ENCODE peak calls at places on chromosomes 12 and 14, in five cellular contexts. A is stomach; K is heart right ventricle; M is ovary; S is CD8-positive, alpha-beta T cell. J is an unnamed sample.

GRCh38 chr14:68016243-68016914 is 196.8 kb downstream of the RAD51B start:
- DNase-seq in A (no peak), K (no peak), M (no peak), S (no peak), J (no peak)

GRCh38 chr12:76637807-76638206 is 78.2 kb upstream of the OSBPL8 start:
- DNase-seq in A (no peak), K (no peak), M (no peak), S (no peak), J (no peak)

GRCh38 chr12:104764225-104765073 is 193.6 kb downstream of the SLC41A2 start:
- DNase-seq in A (no peak), K (no peak), M (no peak), S (no peak), J (no peak)

GRCh38 chr12:30610718-30611117 is 85.0 kb downstream of the IPO8 start:
- DNase-seq in A (no peak), K (no peak), M (no peak), S (no peak), J (no peak)

GRCh38 chr14:101965145-101965531 is 765 bp downstream of the DYNC1H1 start:
- DNase-seq in A (peak; percentile 71), K (peak; percentile 69), M (peak; percentile 71), S (peak; percentile 68), J (peak; percentile 78)

GRCh38 chr14:20327005-20327869 is 5.8 kb downstream of the CCNB1IP1 start:
- DNase-seq in A (no peak), K (peak; percentile 46), M (no peak), S (no peak), J (no peak)

GRCh38 chr14:88248606-88249005 is 74.5 kb downstream of the KCNK10 start:
- DNase-seq in A (no peak), K (no peak), M (no peak), S (no peak), J (no peak)

GRCh38 chr12:65825573-65826512 is 1.6 kb downstream of the HMGA2 start:
- DNase-seq in A (peak; percentile 45), K (peak; percentile 4), M (peak; percentile 42), S (no peak), J (peak; percentile 27)

GRCh38 chr12:27622436-27623185 is 73.6 kb upstream of the REP15 start:
- DNase-seq in A (no peak), K (no peak), M (no peak), S (no peak), J (no peak)

GRCh38 chr12:69570545-69571399 is 14.5 kb upstream of the CCT2 start:
- DNase-seq in A (peak; percentile 49), K (peak; percentile 56), M (no peak), S (peak; percentile 59), J (no peak)

GRCh38 chr14:60931206-60931605 is 49.7 kb downstream of the TRMT5 start:
- DNase-seq in A (no peak), K (no peak), M (no peak), S (no peak), J (no peak)

GRCh38 chr14:70808023-70808401 is 1.3 kb downstream of the MAP3K9 start:
- DNase-seq in A (peak; percentile 56), K (no peak), M (no peak), S (peak; percentile 75), J (no peak)

GRCh38 chr12:103571286-103571685 is 15.8 kb upstream of the STAB2 start:
- DNase-seq in A (peak; percentile 51), K (peak; percentile 19), M (no peak), S (no peak), J (peak; percentile 60)

GRCh38 chr14:106204063-106204462 is 677.7 kb downstream of the TMEM121 start:
- DNase-seq in A (no peak), K (no peak), M (no peak), S (no peak), J (no peak)

GRCh38 chr12:101298426-101298825 is 18.5 kb downstream of the UTP20 start:
- DNase-seq in A (no peak), K (no peak), M (no peak), S (no peak), J (no peak)

GRCh38 chr12:115710104-115710564 is 567.4 kb downstream of the MED13L start:
- DNase-seq in A (no peak), K (peak; percentile 34), M (no peak), S (no peak), J (no peak)

GRCh38 chr12:121452356-121453021 is 52.6 kb downstream of the RNF34 start:
- DNase-seq in A (no peak), K (no peak), M (peak; percentile 52), S (no peak), J (no peak)

GRCh38 chr12:119988788-119989618 is at the start of gene BICDL1:
- DNase-seq in A (peak; percentile 97), K (peak; percentile 12), M (peak; percentile 61), S (peak; percentile 99), J (peak; percentile 85)

GRCh38 chr14:55951366-55952206 is 166.6 kb upstream of the PELI2 start:
- DNase-seq in A (no peak), K (no peak), M (no peak), S (no peak), J (no peak)

GRCh38 chr12:15774819-15775218 is 14.4 kb downstream of the EPS8 start:
- DNase-seq in A (no peak), K (no peak), M (no peak), S (no peak), J (no peak)

GRCh38 chr12:98948566-98948965 is 303.5 kb downstream of the APAF1 start:
- DNase-seq in A (no peak), K (no peak), M (no peak), S (no peak), J (no peak)

GRCh38 chr12:85779768-85780167 is 56.4 kb downstream of the RASSF9 start:
- DNase-seq in A (no peak), K (no peak), M (no peak), S (no peak), J (no peak)

GRCh38 chr12:3332190-3332589 is 158.8 kb upstream of the PRMT8 start:
- DNase-seq in A (no peak), K (no peak), M (no peak), S (no peak), J (no peak)

GRCh38 chr14:56855891-56856461 is 45.7 kb upstream of the OTX2 start:
- DNase-seq in A (peak; percentile 43), K (no peak), M (no peak), S (no peak), J (no peak)

GRCh38 chr12:118783703-118784102 is 197.6 kb upstream of the SRRM4 start:
- DNase-seq in A (no peak), K (no peak), M (no peak), S (no peak), J (no peak)

GRCh38 chr12:2845280-2845679 is 10.4 kb upstream of the NRIP2 start:
- DNase-seq in A (no peak), K (peak; percentile 50), M (peak; percentile 75), S (no peak), J (peak; percentile 58)

GRCh38 chr14:50041980-50042379 is 74.4 kb downstream of the VCPKMT start:
- DNase-seq in A (no peak), K (no peak), M (no peak), S (no peak), J (no peak)
- H3K4me1 ChIP-seq in A (peaks cover 36% of the 10 kb centered on the region), K (peaks cover 66% of the 10 kb centered on the region), M (no peaks in the 10 kb centered on the region), S (peaks cover 74% of the 10 kb centered on the region), J (peaks cover 29% of the 10 kb centered on the region)

DNA sequence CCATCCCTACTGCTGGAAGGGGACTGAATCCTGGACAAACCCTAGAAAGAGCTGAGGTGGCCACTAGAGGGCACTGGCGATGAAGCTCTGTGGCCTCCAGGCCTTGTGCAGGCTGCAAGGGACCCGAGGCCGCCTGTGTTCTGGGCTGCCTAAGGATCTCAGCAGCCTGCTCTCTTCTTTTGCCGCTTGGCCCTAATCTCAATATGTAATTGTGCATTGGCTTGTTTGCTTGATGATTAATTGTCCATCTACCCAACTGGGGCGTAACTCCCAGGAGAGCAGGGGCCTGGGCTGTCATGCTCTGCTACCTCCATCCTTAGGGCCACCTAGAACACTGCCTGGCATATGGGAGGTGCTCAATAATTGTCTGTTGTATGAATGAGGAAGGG is 73.8 kb downstream of the SYNE3 start:
- DNase-seq in A (peak; percentile 84), K (peak; percentile 81), M (peak; percentile 89), S (peak; percentile 75), J (peak; percentile 84)
- H3K4me1 ChIP-seq in A (no peaks in the 10 kb centered on the region), K (no peaks in the 10 kb centered on the region), M (no peaks in the 10 kb centered on the region), S (peaks cover 7% of the 10 kb centered on the region), J (no peaks in the 10 kb centered on the region)

DNA sequence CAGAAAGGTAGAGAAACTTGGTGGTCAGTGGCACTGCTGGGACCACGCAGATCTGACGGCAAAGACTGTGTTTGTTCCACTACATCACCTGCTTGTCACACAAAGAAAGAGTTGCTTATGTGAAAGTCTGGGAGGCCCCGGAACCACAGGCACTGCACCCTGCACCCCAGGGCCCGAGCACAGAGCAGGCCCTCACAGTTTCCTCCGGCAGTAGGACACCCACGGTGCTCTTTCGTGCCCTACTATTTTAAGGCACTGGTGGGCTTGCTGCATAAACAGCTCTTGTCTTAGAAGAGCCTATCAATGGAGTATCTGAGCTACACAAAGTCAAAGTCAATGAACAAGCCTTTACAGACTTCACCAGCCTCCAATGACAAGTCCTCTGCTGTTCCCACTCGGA is 8.0 kb downstream of the LGMN start:
- DNase-seq in A (no peak), K (no peak), M (no peak), S (no peak), J (no peak)
- H3K4me1 ChIP-seq in A (peaks cover 5% of the 10 kb centered on the region), K (peaks cover 35% of the 10 kb centered on the region), M (peaks cover 2% of the 10 kb centered on the region), S (peaks cover 17% of the 10 kb centered on the region), J (peaks cover 28% of the 10 kb centered on the region)

GRCh38 chr12:57158665-57159064 is 11.2 kb upstream of the LRP1-AS start:
- DNase-seq in A (no peak), K (no peak), M (peak; percentile 42), S (no peak), J (no peak)

GRCh38 chr12:57160021-57160420 is 12.6 kb upstream of the LRP1-AS start:
- DNase-seq in A (no peak), K (no peak), M (no peak), S (no peak), J (no peak)

GRCh38 chr12:57160741-57161140 is 13.3 kb upstream of the LRP1-AS start:
- DNase-seq in A (no peak), K (no peak), M (no peak), S (no peak), J (no peak)

GRCh38 chr12:57158186-57158585 is 10.8 kb upstream of the LRP1-AS start:
- DNase-seq in A (no peak), K (no peak), M (no peak), S (no peak), J (no peak)

GRCh38 chr12:57159341-57159740 is 11.9 kb upstream of the LRP1-AS start:
- DNase-seq in A (no peak), K (no peak), M (no peak), S (no peak), J (no peak)
- H3K4me1 ChIP-seq in A (peaks cover 5% of the 10 kb centered on the region), K (peaks cover 13% of the 10 kb centered on the region), M (no peaks in the 10 kb centered on the region), S (peaks cover 6% of the 10 kb centered on the region), J (no peaks in the 10 kb centered on the region)

GRCh38 chr12:42735869-42736361 is 146.4 kb upstream of the PRICKLE1 start:
- DNase-seq in A (no peak), K (peak; percentile 73), M (no peak), S (no peak), J (peak; percentile 57)
- H3K4me1 ChIP-seq in A (peaks cover 12% of the 10 kb centered on the region), K (peaks cover 34% of the 10 kb centered on the region), M (peaks cover 2% of the 10 kb centered on the region), S (no peaks in the 10 kb centered on the region), J (peaks cover 29% of the 10 kb centered on the region)

GRCh38 chr12:57388425-57388824 is 42.4 kb downstream of the R3HDM2 start:
- DNase-seq in A (no peak), K (no peak), M (no peak), S (no peak), J (no peak)
- H3K4me1 ChIP-seq in A (peaks cover 5% of the 10 kb centered on the region), K (peaks cover 25% of the 10 kb centered on the region), M (peaks cover 2% of the 10 kb centered on the region), S (no peaks in the 10 kb centered on the region), J (no peaks in the 10 kb centered on the region)

J was measured in heart left ventricle.